ENCODE peak calls at places on chromosomes 4 and X, in four cellular contexts. L, V, C and F are unnamed samples.

GRCh38 chrX:45771560-45772340 is 571.1 kb upstream of the DIPK2B start:
- DNase-seq in V (no peak), C (no peak), L (no peak), F (peak; percentile 33)

GRCh38 chr4:20266215-20267082 is 14.7 kb downstream of the SLIT2 start:
- DNase-seq in L (no peak), C (no peak), V (no peak), F (no peak)

GRCh38 chr4:140426610-140427103 is 791 bp downstream of the CLGN start:
- DNase-seq in C (no peak), L (peak; percentile 65), V (no peak), F (no peak)

GRCh38 chrX:56615282-56615681 is 51.9 kb downstream of the UBQLN2 start:
- DNase-seq in L (no peak), C (no peak), V (no peak), F (no peak)

GRCh38 chrX:7071390-7071789 is 76.1 kb upstream of the STS start:
- DNase-seq in L (no peak), C (no peak), V (no peak), F (no peak)

GRCh38 chr4:4358093-4358840 is 28.6 kb upstream of the NSG1 start:
- DNase-seq in V (no peak), L (no peak), C (no peak), F (no peak)

GRCh38 chr4:16289872-16290554 is 63.7 kb upstream of the TAPT1 start:
- DNase-seq in V (no peak), L (peak; percentile 44), C (peak; percentile 3), F (no peak)

GRCh38 chrX:13369541-13370140 is 49.8 kb upstream of the ATXN3L start:
- DNase-seq in C (no peak), L (no peak), V (no peak), F (no peak)

GRCh38 chr4:113645771-113646455 is 115.6 kb downstream of the CAMK2D start:
- DNase-seq in C (no peak), L (no peak), V (peak; percentile 66), F (no peak)

GRCh38 chr4:2803624-2804448 is 11.0 kb downstream of the SH3BP2 start:
- DNase-seq in V (peak; percentile 73), L (no peak), C (peak; percentile 81), F (no peak)

GRCh38 chr4:41142946-41143720 is 71.2 kb downstream of the APBB2 start:
- DNase-seq in L (no peak), V (no peak), C (no peak), F (no peak)

GRCh38 chrX:17606211-17606610 is 131.1 kb upstream of the SCML1 start:
- DNase-seq in L (no peak), V (no peak), C (no peak), F (no peak)

GRCh38 chrX:136694491-136695087 is 46.6 kb downstream of the CD40LG start:
- DNase-seq in C (no peak), V (no peak), L (peak; percentile 55), F (no peak)